ENCODE peak calls at places on chromosome 22, in four cellular contexts. L, Y, E and D are unnamed samples.

GRCh38 chr22:27732841-27733240 is 68.7 kb downstream of the MN1 start:
- DNase-seq in L (no peak), Y (no peak), E (no peak), D (no peak)

GRCh38 chr22:42217752-42218280 is 52.6 kb downstream of the TCF20 start:
- DNase-seq in L (no peak), Y (no peak), E (no peak), D (no peak)

GRCh38 chr22:31346255-31346732 is at the start of gene PATZ1:
- DNase-seq in L (peak; percentile 68), Y (no peak), E (peak; percentile 84), D (peak; percentile 86)

GRCh38 chr22:23220485-23221350 is 40.4 kb downstream of the BCR start:
- DNase-seq in L (no peak), Y (no peak), E (no peak), D (peak; percentile 41)

GRCh38 chr22:35841907-35842518 is 124.3 kb downstream of the APOL5 start:
- DNase-seq in L (no peak), Y (no peak), E (no peak), D (no peak)

GRCh38 chr22:38505595-38506117 is 455 bp downstream of the DDX17 start:
- DNase-seq in L (peak; percentile 18), Y (no peak), E (peak; percentile 90), D (peak; percentile 44)

GRCh38 chr22:38190581-38190980 is 9.0 kb upstream of the PLA2G6 start:
- DNase-seq in L (no peak), Y (no peak), E (no peak), D (no peak)

GRCh38 chr22:38760477-38761201 is 4.8 kb upstream of the SUN2 start:
- DNase-seq in L (no peak), Y (no peak), E (no peak), D (peak; percentile 37)

GRCh38 chr22:42366815-42367581 is 65.2 kb downstream of the NFAM1 start:
- DNase-seq in L (no peak), Y (no peak), E (peak; percentile 64), D (no peak)

GRCh38 chr22:46062232-46062615 is 85.3 kb upstream of the WNT7B start:
- DNase-seq in L (no peak), Y (no peak), E (no peak), D (no peak)

GRCh38 chr22:43897751-43898261 is 6.0 kb upstream of the PNPLA5 start:
- DNase-seq in L (no peak), Y (no peak), E (no peak), D (peak; percentile 74)

GRCh38 chr22:22687638-22688500 is 43.5 kb downstream of the GGTLC2 start:
- DNase-seq in L (peak; percentile 24), Y (no peak), E (no peak), D (peak; percentile 29)

GRCh38 chr22:37403267-37403960 is 23.9 kb downstream of the ELFN2 start:
- DNase-seq in L (no peak), Y (no peak), E (no peak), D (no peak)

GRCh38 chr22:49203863-49204598 is 623.6 kb downstream of the BRD1 start:
- DNase-seq in L (no peak), Y (no peak), E (peak; percentile 13), D (no peak)

GRCh38 chr22:49733631-49734030 is 94.0 kb downstream of the BRD1 start:
- DNase-seq in L (no peak), Y (no peak), E (no peak), D (no peak)

GRCh38 chr22:30445438-30445936 is 19.9 kb downstream of the MTFP1 start:
- DNase-seq in L (no peak), Y (no peak), E (no peak), D (peak; percentile 44)

GRCh38 chr22:37731804-37732471 is 35.1 kb downstream of the TRIOBP start:
- DNase-seq in L (no peak), Y (no peak), E (no peak), D (no peak)

GRCh38 chr22:26122920-26123468 is 46.3 kb upstream of the SEZ6L start:
- DNase-seq in L (no peak), Y (no peak), E (no peak), D (no peak)

GRCh38 chr22:34851918-34852662 is 213.9 kb upstream of the ISX start:
- DNase-seq in L (no peak), Y (no peak), E (no peak), D (peak; percentile 21)

GRCh38 chr22:22913989-22914388 is 26.4 kb downstream of the IGLL5 start:
- DNase-seq in L (no peak), Y (no peak), E (peak; percentile 37), D (no peak)

GRCh38 chr22:25139062-25139461 is 60.6 kb upstream of the CRYBB3 start:
- DNase-seq in L (no peak), Y (no peak), E (peak; percentile 75), D (no peak)

GRCh38 chr22:27879923-27880322 is 39.1 kb downstream of the PITPNB start:
- DNase-seq in L (peak; percentile 22), Y (no peak), E (no peak), D (peak; percentile 57)

GRCh38 chr22:44585559-44586121 is 87.6 kb upstream of the RTL6 start:
- DNase-seq in L (no peak), Y (no peak), E (peak; percentile 55), D (no peak)

GRCh38 chr22:28112548-28113043 is 193.5 kb upstream of the PITPNB start:
- DNase-seq in L (no peak), Y (no peak), E (no peak), D (peak; percentile 38)

GRCh38 chr22:25762147-25762546 is 20.2 kb downstream of the MYO18B start:
- DNase-seq in L (no peak), Y (no peak), E (no peak), D (no peak)

GRCh38 chr22:27993774-27994350 is 74.8 kb upstream of the PITPNB start:
- DNase-seq in L (no peak), Y (no peak), E (peak; percentile 20), D (no peak)

GRCh38 chr22:17981497-17981896 is 42.9 kb downstream of the MICAL3 start:
- DNase-seq in L (no peak), Y (no peak), E (no peak), D (no peak)

GRCh38 chr22:20245577-20246367 is 22.3 kb downstream of the RTN4R start:
- DNase-seq in L (no peak), Y (no peak), E (no peak), D (no peak)